ENCODE peak calls at places on chromosomes 12 and 14, in nine cellular contexts. E, O, F, U, N, Y, G, I and W are unnamed samples.

GRCh38 chr14:91143862-91144261 is 30.0 kb downstream of the DGLUCY start:
- DNase-seq in Y (no peak), U (peak; percentile 73), F (no peak), I (no peak), G (no peak), N (no peak), E (no peak), O (no peak), W (no peak)

GRCh38 chr12:27277846-27278260 is 33.8 kb downstream of the STK38L start:
- DNase-seq in U (no peak), E (peak; percentile 91), G (no peak), Y (peak; percentile 83), N (peak; percentile 65), F (peak; percentile 90), O (peak; percentile 64), I (peak; percentile 7), W (no peak)

GRCh38 chr14:72516936-72517408 is 376.9 kb downstream of the DPF3 start:
- DNase-seq in F (peak; percentile 82), I (peak; percentile 7), N (peak; percentile 82), Y (peak; percentile 95), G (peak; percentile 19), E (peak; percentile 63), U (peak; percentile 52), O (peak; percentile 67), W (peak; percentile 60)

GRCh38 chr14:31380106-31380505 is 40.2 kb downstream of the HEATR5A start:
- DNase-seq in E (no peak), N (no peak), U (no peak), Y (no peak), I (no peak), F (no peak), G (no peak), O (no peak), W (no peak)

GRCh38 chr12:1122803-1123202 is 131.8 kb downstream of the ERC1 start:
- DNase-seq in E (no peak), G (no peak), Y (no peak), O (peak; percentile 22), I (no peak), U (no peak), N (no peak), F (peak; percentile 33), W (no peak)

GRCh38 chr14:73747386-73748211 is 33.4 kb upstream of the PNMA1 start:
- DNase-seq in Y (no peak), I (no peak), G (no peak), U (no peak), E (no peak), N (no peak), O (no peak), F (no peak), W (no peak)

GRCh38 chr12:78885466-78885865 is 20.9 kb downstream of the SYT1 start:
- DNase-seq in U (no peak), G (no peak), E (peak; percentile 64), I (no peak), Y (no peak), F (no peak), N (no peak), O (no peak), W (no peak)

GRCh38 chr12:3204143-3204542 is 127.0 kb downstream of the TSPAN9 start:
- DNase-seq in O (no peak), U (no peak), Y (no peak), I (no peak), F (no peak), E (peak; percentile 97), N (no peak), G (no peak), W (no peak)

GRCh38 chr12:114265036-114265435 is 140.9 kb downstream of the TBX5 start:
- DNase-seq in G (no peak), O (no peak), U (no peak), Y (no peak), N (no peak), F (no peak), I (no peak), E (no peak), W (no peak)

GRCh38 chr12:11763760-11764520 is 114.5 kb downstream of the ETV6 start:
- DNase-seq in G (no peak), U (no peak), F (no peak), Y (no peak), N (no peak), I (no peak), O (peak; percentile 27), E (peak; percentile 6), W (peak; percentile 70)

GRCh38 chr14:101252443-101253214 is 308.7 kb upstream of the DIO3 start:
- DNase-seq in U (no peak), N (no peak), F (no peak), O (no peak), Y (no peak), E (no peak), G (no peak), I (no peak), W (no peak)